ENCODE peak calls at places on chromosomes 16 and 17, in five cellular contexts. D, O, U, X and B are unnamed samples.

GRCh38 chr17:57257213-57257873 is 1.0 kb downstream of the MSI2 start:
- DNase-seq in D (no peak), U (peak), X (no peak), O (no peak), B (peak)

GRCh38 chr16:29830774-29831173 is 10.5 kb downstream of the MVP start:
- DNase-seq in D (no peak), U (no peak), O (no peak), X (no peak), B (no peak)

GRCh38 chr16:70433456-70434103 is 5.3 kb downstream of the ST3GAL2 start:
- DNase-seq in X (no peak), O (no peak), U (peak), D (no peak), B (no peak)

GRCh38 chr17:78979780-78980623 is at the start of gene LGALS3BP:
- DNase-seq in O (no peak), D (peak), X (peak), U (no peak), B (no peak)

GRCh38 chr16:10466861-10467260 is 81.0 kb downstream of the ATF7IP2 start:
- DNase-seq in O (no peak), X (no peak), D (no peak), U (no peak), B (no peak)

GRCh38 chr16:57527027-57527426 is 9.3 kb downstream of the CCDC102A start:
- DNase-seq in D (no peak), O (peak), X (no peak), U (no peak), B (no peak)

GRCh38 chr16:50326264-50326663 is 42.5 kb downstream of the BRD7 start:
- DNase-seq in D (no peak), O (no peak), X (no peak), U (no peak), B (no peak)

GRCh38 chr16:54335230-54335629 is 48.6 kb upstream of the IRX3 start:
- DNase-seq in U (no peak), X (no peak), O (no peak), D (no peak), B (no peak)

GRCh38 chr16:56301391-56301850 is 110.1 kb downstream of the GNAO1 start:
- DNase-seq in O (no peak), D (peak), X (no peak), U (no peak), B (no peak)

GRCh38 chr17:68782829-68783228 is 172.4 kb downstream of the ABCA8 start:
- DNase-seq in X (no peak), O (no peak), U (no peak), D (no peak), B (no peak)

GRCh38 chr17:41061969-41062368 is 2.1 kb upstream of the KRTAP2-3 start:
- DNase-seq in D (no peak), O (no peak), X (peak), U (no peak), B (no peak)

GRCh38 chr17:69499301-69499700 is 84.8 kb downstream of the MAP2K6 start:
- DNase-seq in O (no peak), D (no peak), U (no peak), X (no peak), B (no peak)

GRCh38 chr17:64036198-64036922 is 15.9 kb upstream of the ICAM2 start:
- DNase-seq in D (no peak), X (peak), O (no peak), U (no peak), B (no peak)

GRCh38 chr16:27258241-27258734 is 10.3 kb downstream of the NSMCE1 start:
- DNase-seq in O (no peak), U (no peak), D (no peak), X (peak), B (no peak)

GRCh38 chr16:65704866-65705265 is 583.0 kb upstream of the CDH11 start:
- DNase-seq in U (no peak), O (no peak), X (peak), D (no peak), B (peak)

GRCh38 chr17:16415031-16415924 is at the start of gene TRPV2:
- DNase-seq in X (peak), U (peak), D (no peak), O (no peak), B (peak)

GRCh38 chr17:75455896-75456416 is 479 bp upstream of the TMEM94 start:
- DNase-seq in O (no peak), X (no peak), D (no peak), U (no peak), B (no peak)

GRCh38 chr16:62644030-62644812 is 608.0 kb upstream of the CDH8 start:
- DNase-seq in O (no peak), D (no peak), X (no peak), U (no peak), B (no peak)

GRCh38 chr16:66091462-66091861 is 275.0 kb upstream of the CDH5 start:
- DNase-seq in D (no peak), U (no peak), O (no peak), X (no peak), B (no peak)

GRCh38 chr16:4297480-4297879 is 18.4 kb upstream of the GLIS2 start:
- DNase-seq in U (no peak), O (no peak), D (no peak), X (no peak), B (no peak)

GRCh38 chr17:50199651-50200446 is 1.6 kb downstream of the COL1A1 start:
- DNase-seq in O (peak), D (no peak), X (peak), U (peak), B (peak)

GRCh38 chr16:75262104-75262799 is 10.8 kb upstream of the BCAR1 start:
- DNase-seq in D (no peak), X (no peak), O (peak), U (no peak), B (no peak)